ENCODE peak calls at places on chromosomes 3 and 15, in seven cellular contexts. Z is mesendoderm; L is Panc1; D is adrenal gland; Q is CD4-positive, CD25-positive, alpha-beta regulatory T cell; V is A673; A is astrocyte. I is an unnamed sample. For H3K27me3 and H3K4me1, the result is how much of the 10 kb centered on the place peaks cover.

GRCh38 chr3:36514171-36514570 is 133.9 kb downstream of the STAC start:
- DNase-seq in Z (no peak), L (no peak), D (no peak), Q (no peak), V (no peak), A (peak), I (no peak)

GRCh38 chr15:53193149-53193548 is 403.0 kb upstream of the ONECUT1 start:
- DNase-seq in Z (peak), L (no peak), D (no peak), Q (no peak), V (peak), A (peak), I (no peak)

GRCh38 chr15:66808181-66808824 is 106.3 kb downstream of the SMAD6 start:
- DNase-seq in Z (no peak), L (no peak), D (no peak), Q (no peak), V (no peak), A (no peak), I (no peak)

GRCh38 chr15:81225161-81225671 is 28.5 kb downstream of the IL16 start:
- DNase-seq in Z (no peak), L (no peak), D (peak), Q (no peak), V (no peak), A (no peak), I (peak)

GRCh38 chr3:170448530-170449110 is 30.0 kb downstream of the CLDN11 start:
- DNase-seq in Z (no peak), L (no peak), D (no peak), Q (no peak), V (no peak), A (no peak), I (no peak)

GRCh38 chr15:25053000-25053815 is 98.4 kb downstream of the SNRPN start:
- DNase-seq in Z (no peak), L (no peak), D (no peak), Q (no peak), V (no peak), A (no peak), I (no peak)

GRCh38 chr3:23241256-23241655 is 38.1 kb downstream of the UBE2E2 start:
- DNase-seq in Z (no peak), L (no peak), D (no peak), Q (no peak), V (no peak), A (no peak), I (no peak)

GRCh38 chr3:39127907-39128303 is 20.4 kb downstream of the TTC21A start:
- DNase-seq in Z (no peak), L (no peak), D (no peak), Q (no peak), V (no peak), A (no peak), I (no peak)

GRCh38 chr3:177134166-177134565 is 63.1 kb downstream of the TBL1XR1 start:
- DNase-seq in Z (no peak), L (no peak), D (no peak), Q (no peak), V (no peak), A (peak), I (no peak)

GRCh38 chr3:138493804-138494606 is 59.6 kb downstream of the ESYT3 start:
- DNase-seq in Z (no peak), L (peak), D (no peak), Q (no peak), V (peak), A (peak), I (no peak)

GRCh38 chr15:98881526-98882517 is 125.8 kb downstream of the PGPEP1L start:
- DNase-seq in Z (peak), L (no peak), D (no peak), Q (peak), V (peak), A (peak), I (peak)

GRCh38 chr3:70989174-70989573 is 594.4 kb downstream of the FOXP1 start:
- DNase-seq in Z (no peak), L (no peak), D (no peak), Q (no peak), V (peak), A (peak), I (no peak)

GRCh38 chr3:73846951-73847350 is 222.2 kb upstream of the PDZRN3 start:
- DNase-seq in Z (peak), L (no peak), D (no peak), Q (no peak), V (peak), A (no peak), I (no peak)

GRCh38 chr15:37394402-37395099 is 294.2 kb upstream of the MEIS2 start:
- DNase-seq in Z (no peak), L (no peak), D (no peak), Q (no peak), V (no peak), A (no peak), I (no peak)

GRCh38 chr15:78950906-78951840 is 6.3 kb upstream of the CTSH start:
- DNase-seq in Z (peak), L (peak), D (no peak), Q (no peak), V (no peak), A (peak), I (no peak)

GRCh38 chr15:78951841-78952238 is 7.0 kb upstream of the CTSH start:
- DNase-seq in Z (peak), L (peak), D (peak), Q (no peak), V (no peak), A (peak), I (no peak)

GRCh38 chr15:78950343-78950742 is 5.5 kb upstream of the CTSH start:
- DNase-seq in Z (no peak), L (no peak), D (no peak), Q (no peak), V (no peak), A (no peak), I (no peak)

GRCh38 chr15:78947506-78947905 is 2.7 kb upstream of the CTSH start:
- DNase-seq in Z (no peak), L (no peak), D (no peak), Q (no peak), V (no peak), A (no peak), I (no peak)

DNA sequence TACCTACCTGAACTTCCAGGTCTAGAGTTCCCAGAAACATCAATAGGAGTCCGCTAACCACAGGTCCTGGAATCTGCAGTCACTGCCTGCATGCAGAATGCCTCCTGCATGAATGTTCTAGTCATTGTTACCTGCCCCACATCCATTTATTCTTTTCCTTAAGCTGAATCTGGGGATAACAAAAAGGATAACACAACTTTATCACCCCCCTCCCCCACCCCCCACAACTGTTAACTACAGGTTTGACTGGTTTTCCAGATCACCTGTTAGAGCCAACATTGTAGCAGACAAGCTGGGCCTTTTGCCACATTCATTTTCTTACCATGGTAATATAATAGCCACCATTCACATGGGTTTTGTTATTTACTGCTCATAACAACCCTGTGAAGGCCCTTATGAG is 4.6 kb upstream of the CTSH start:
- DNase-seq in Z (no peak), L (no peak), D (no peak), Q (no peak), V (no peak), A (no peak), I (no peak)
- H3K27ac ChIP-seq in Z (no peak), L (peak), D (no peak), Q (no peak), V (no peak), A (no peak), I (no peak)

GRCh38 chr3:133570937-133571320 is 2.6 kb upstream of the CDV3 start:
- DNase-seq in Z (no peak), L (no peak), D (no peak), Q (no peak), V (no peak), A (peak), I (no peak)
- H3K27me3 ChIP-seq in Z (under half), L (under half), D (under half), Q (under half), V (under half), A (under half), I (under half)

GRCh38 chr3:11903047-11903446 is 56.4 kb upstream of the TAMM41 start:
- DNase-seq in Z (no peak), L (no peak), D (no peak), Q (no peak), V (no peak), A (no peak), I (no peak)

GRCh38 chr3:11901286-11901875 is 54.7 kb upstream of the TAMM41 start:
- DNase-seq in Z (no peak), L (no peak), D (no peak), Q (no peak), V (no peak), A (no peak), I (no peak)

GRCh38 chr3:11903447-11903846 is 56.8 kb upstream of the TAMM41 start:
- DNase-seq in Z (no peak), L (no peak), D (no peak), Q (no peak), V (no peak), A (no peak), I (no peak)

GRCh38 chr3:11900844-11901243 is 54.2 kb upstream of the TAMM41 start:
- DNase-seq in Z (no peak), L (no peak), D (no peak), Q (no peak), V (no peak), A (no peak), I (no peak)

GRCh38 chr3:11904157-11904556 is 57.5 kb upstream of the TAMM41 start:
- DNase-seq in Z (no peak), L (no peak), D (no peak), Q (no peak), V (no peak), A (no peak), I (no peak)
- H3K4me1 ChIP-seq in Z (under half), L (under half), D (under half), Q (under half), V (under half), A (under half), I (under half)

DNA sequence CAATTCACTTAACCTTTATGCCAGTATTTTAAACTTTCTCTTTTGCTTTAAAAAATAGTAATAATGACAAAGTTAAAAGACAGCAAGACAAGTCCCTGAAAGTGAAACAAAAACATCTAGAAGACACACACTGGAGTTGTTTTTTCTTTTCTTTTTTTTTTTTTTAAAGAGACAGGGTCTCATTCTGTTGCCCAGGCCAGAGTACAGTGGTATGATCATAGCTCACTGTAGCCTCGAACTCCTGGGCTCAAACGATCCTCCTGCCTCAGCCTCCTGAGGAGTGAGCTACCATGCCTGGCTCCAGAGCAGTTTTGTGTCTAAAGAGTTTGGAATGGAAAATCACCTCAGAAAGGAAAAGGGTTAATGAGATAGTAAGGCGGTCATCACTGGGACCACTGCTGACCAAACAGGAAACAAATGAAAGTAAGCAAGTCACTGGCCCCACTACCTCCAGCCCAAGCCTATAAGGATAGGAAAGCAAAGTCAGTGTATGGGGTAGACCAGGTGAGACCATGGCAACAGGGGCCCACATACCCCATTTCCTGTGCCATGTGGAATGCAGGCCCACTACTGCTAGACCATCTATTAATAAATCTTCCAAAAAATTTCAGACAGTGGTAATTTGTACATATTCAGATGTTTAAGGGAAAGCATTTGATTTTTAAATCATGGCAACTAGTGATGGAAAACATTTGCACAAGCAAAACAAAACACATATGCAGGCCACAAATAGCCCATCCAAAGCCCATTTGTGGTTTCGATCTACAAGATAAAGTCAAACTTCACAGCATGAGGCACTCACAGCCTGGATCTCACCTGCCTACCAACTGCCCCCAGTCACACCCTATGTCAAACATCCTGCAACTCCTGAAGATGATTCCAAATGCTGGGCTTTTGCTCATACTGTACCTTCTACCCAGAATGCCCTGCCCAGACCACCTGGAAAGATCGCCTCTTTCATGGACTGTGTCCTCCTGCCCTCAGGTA is 62.6 kb downstream of the OSBPL10 start:
- DNase-seq in Z (peak), L (no peak), D (no peak), Q (peak), V (no peak), A (no peak), I (no peak)
- H3K27ac ChIP-seq in Z (no peak), L (peak), D (no peak), Q (no peak), V (no peak), A (no peak), I (no peak)

GRCh38 chr3:187943677-187944390 is 198.6 kb upstream of the BCL6 start:
- DNase-seq in Z (peak), L (no peak), D (no peak), Q (no peak), V (no peak), A (no peak), I (no peak)
- H3K27me3 ChIP-seq in Z (under half), L (under half), D (under half), Q (under half), V (under half), A (under half), I (under half)

DNA sequence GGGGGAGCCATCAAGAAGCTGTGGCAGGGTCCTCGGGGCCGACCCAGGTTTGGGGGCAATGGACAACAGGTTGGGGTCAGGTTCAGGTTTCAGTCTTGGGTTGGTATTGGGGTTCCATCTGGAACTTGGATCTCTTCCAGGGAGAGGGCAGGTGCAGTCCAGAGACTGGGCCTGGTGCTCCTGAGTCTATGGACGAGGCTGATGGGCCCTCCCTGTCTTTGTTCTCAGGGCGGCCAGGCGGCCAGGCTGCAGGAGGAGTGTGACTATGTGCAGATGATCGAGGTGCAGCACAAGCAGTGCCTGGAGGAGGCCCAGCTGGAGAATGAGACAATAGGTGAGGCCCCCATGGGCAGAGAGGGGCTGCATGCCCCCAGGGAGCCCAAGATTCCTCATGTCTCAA is 11.1 kb downstream of the VIPR1 start:
- DNase-seq in Z (no peak), L (no peak), D (no peak), Q (no peak), V (no peak), A (no peak), I (no peak)
- H3K4me1 ChIP-seq in Z (under half), L (under half), D (under half), Q (under half), V (under half), A (under half), I (under half)

DNA sequence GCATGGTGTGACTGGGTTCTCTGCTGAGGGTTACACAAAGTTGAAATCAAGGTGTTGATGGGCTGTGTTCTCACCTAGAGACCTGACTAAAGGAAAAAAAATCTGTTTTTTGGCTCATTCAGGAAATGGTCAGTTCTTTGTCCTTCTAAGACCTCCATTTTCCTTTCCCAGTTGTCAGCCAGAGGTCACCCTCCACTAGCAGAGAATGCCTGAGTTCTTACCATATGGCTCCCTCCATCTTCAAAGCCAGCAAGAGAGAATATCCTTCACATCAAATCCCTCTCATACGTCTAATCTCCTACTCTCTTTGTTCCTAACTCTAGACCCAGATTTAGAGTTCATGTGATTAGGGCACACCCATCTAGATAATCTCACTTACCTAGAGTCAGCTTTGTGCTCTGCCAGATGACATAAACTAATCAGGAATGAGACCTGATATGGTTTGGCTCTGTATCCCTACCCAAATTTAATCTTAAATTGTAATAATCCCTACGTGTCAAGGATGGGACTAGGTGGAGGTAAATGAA is 19.4 kb downstream of the ANKRD28 start:
- DNase-seq in Z (peak), L (no peak), D (no peak), Q (no peak), V (no peak), A (no peak), I (no peak)
- H3K27ac ChIP-seq in Z (no peak), L (peak), D (no peak), Q (no peak), V (no peak), A (no peak), I (no peak)

I was measured in right cardiac atrium.